ENCODE peak calls at places on chromosomes 1 and 21, in ten cellular contexts. B, F, O, V, P, U, Z, M, X and R are unnamed samples.

GRCh38 chr1:212608956-212609700 is 567 bp downstream of the ATF3 start:
- DNase-seq in U (no peak), V (no peak), M (peak), P (peak), F (peak), B (peak), O (peak), X (peak), Z (peak), R (peak)

GRCh38 chr21:33230518-33231324 is 983 bp downstream of the IFNAR2 start:
- DNase-seq in P (peak), X (peak), M (peak), U (peak), O (peak), V (no peak), F (peak), B (peak), Z (peak), R (peak)

GRCh38 chr1:18750600-18750999 is 108.9 kb downstream of the TAS1R2 start:
- DNase-seq in U (no peak), O (no peak), X (no peak), M (no peak), Z (no peak), P (no peak), F (no peak), B (no peak), V (no peak), R (no peak)

GRCh38 chr1:221206076-221206475 is 326.8 kb downstream of the HLX start:
- DNase-seq in Z (no peak), O (no peak), M (no peak), X (no peak), P (no peak), V (no peak), U (no peak), F (no peak), B (no peak), R (no peak)

GRCh38 chr1:14415396-14415795 is 183.1 kb upstream of the KAZN start:
- DNase-seq in Z (no peak), F (no peak), B (peak), X (no peak), U (no peak), O (no peak), V (no peak), P (no peak), M (peak), R (peak)

GRCh38 chr21:36297938-36298572 is 21.9 kb upstream of the MORC3 start:
- DNase-seq in U (no peak), F (no peak), P (peak), M (no peak), B (no peak), Z (peak), O (peak), X (peak), V (no peak), R (no peak)

GRCh38 chr1:39852876-39853275 is 30.4 kb downstream of the TRIT1 start:
- DNase-seq in P (no peak), F (no peak), Z (no peak), O (no peak), M (no peak), X (no peak), B (no peak), U (no peak), V (no peak), R (no peak)

GRCh38 chr1:81607086-81607485 is 193.6 kb upstream of the ADGRL2 start:
- DNase-seq in P (no peak), B (no peak), M (no peak), V (no peak), Z (no peak), O (no peak), U (no peak), F (no peak), X (no peak), R (no peak)

GRCh38 chr1:116769994-116770393 is 15.8 kb downstream of the CD2 start:
- DNase-seq in B (no peak), X (no peak), M (no peak), U (no peak), O (no peak), V (no peak), Z (peak), F (no peak), P (no peak), R (no peak)

GRCh38 chr1:197674286-197674685 is 101.0 kb downstream of the DENND1B start:
- DNase-seq in X (no peak), O (no peak), U (no peak), P (no peak), B (peak), M (no peak), V (no peak), F (no peak), Z (no peak), R (peak)

GRCh38 chr1:201887116-201887866 is 1.4 kb upstream of the SHISA4 start:
- DNase-seq in Z (no peak), B (no peak), U (no peak), V (no peak), X (no peak), P (no peak), O (no peak), F (no peak), M (no peak), R (peak)

GRCh38 chr21:26389971-26390641 is 183.0 kb downstream of the CYYR1 start:
- DNase-seq in U (no peak), Z (no peak), V (peak), B (no peak), O (no peak), P (no peak), M (no peak), F (no peak), X (no peak), R (no peak)

GRCh38 chr1:29824025-29824424 is 587.7 kb downstream of the PTPRU start:
- DNase-seq in M (no peak), Z (no peak), V (no peak), F (peak), P (no peak), B (no peak), U (no peak), O (no peak), X (no peak), R (no peak)

GRCh38 chr1:174406421-174406820 is 41.3 kb upstream of the GPR52 start:
- DNase-seq in V (no peak), F (no peak), U (no peak), O (no peak), Z (no peak), M (no peak), B (no peak), P (no peak), X (no peak), R (no peak)

GRCh38 chr1:47471163-47471562 is 33.3 kb downstream of the FOXD2 start:
- DNase-seq in X (no peak), B (no peak), M (no peak), Z (no peak), P (no peak), F (peak), U (no peak), O (no peak), V (peak), R (no peak)

GRCh38 chr1:215797859-215798258 is 230.8 kb downstream of the KCTD3 start:
- DNase-seq in O (no peak), Z (no peak), P (no peak), V (peak), B (no peak), F (no peak), X (no peak), U (no peak), M (no peak), R (no peak)

GRCh38 chr1:241899211-241899610 is 51.2 kb downstream of the EXO1 start:
- DNase-seq in U (no peak), P (no peak), B (no peak), X (no peak), O (no peak), F (no peak), V (no peak), M (no peak), Z (no peak), R (no peak)

GRCh38 chr1:65722461-65722860 is 70.2 kb upstream of the PDE4B start:
- DNase-seq in F (no peak), B (no peak), X (no peak), V (no peak), O (no peak), U (no peak), P (no peak), M (no peak), Z (no peak), R (no peak)

GRCh38 chr1:86231076-86231475 is 74.5 kb upstream of the COL24A1 start:
- DNase-seq in V (no peak), B (no peak), F (no peak), M (no peak), Z (no peak), X (no peak), O (no peak), U (no peak), P (no peak), R (no peak)